ENCODE peak calls at places on chromosomes 1 and 21, in ten cellular contexts. H is LHCN-M2; J is A549; I is activated effector memory CD4-positive, alpha-beta T cell treated with anti-CD3 and anti-CD28 coated beads, Interleukin-2, amount 50 U/mL, for 16 hours; O is EL; E is stimulated activated CD4-positive, alpha-beta T cell treated with anti-CD3 and anti-CD28 coated beads, Interleukin-15, amount 100 ng/mL, for 1 hour; M is brain pericyte; Q is IMR-90; P is OCI-LY7; U is LNCaP clone FGC. K is an unnamed sample.

GRCh38 chr1:25933479-25934365 is 27.5 kb upstream of the STMN1 start:
- DNase-seq in Q (no peak), J (no peak), I (no peak), H (no peak), M (no peak), P (no peak), U (no peak), E (no peak), O (no peak), K (no peak)

GRCh38 chr1:21511579-21512522 is 2.6 kb downstream of the ALPL start:
- DNase-seq in H (peak; percentile 92), U (no peak), I (no peak), O (peak; percentile 90), Q (peak; percentile 96), P (no peak), E (no peak), M (peak; percentile 69), J (no peak), K (no peak)

GRCh38 chr21:23542097-23542496 is 2065.2 kb downstream of the MRPL39 start:
- DNase-seq in O (no peak), E (no peak), Q (no peak), I (no peak), H (no peak), P (no peak), J (no peak), M (no peak), U (no peak), K (no peak)

GRCh38 chr1:226626577-226626956 is 78.0 kb downstream of the STUM start:
- DNase-seq in O (peak; percentile 69), J (peak; percentile 63), H (peak; percentile 60), U (no peak), Q (peak; percentile 59), M (no peak), E (peak; percentile 71), P (peak; percentile 77), I (peak; percentile 93), K (no peak)

GRCh38 chr1:174912243-174912642 is 87.5 kb upstream of the CACYBP start:
- DNase-seq in J (no peak), I (peak; percentile 66), M (no peak), U (no peak), O (no peak), Q (no peak), P (no peak), H (no peak), E (no peak), K (no peak)

GRCh38 chr1:8818325-8818775 is 910 bp upstream of the RERE start:
- DNase-seq in Q (peak; percentile 82), J (no peak), P (no peak), M (peak; percentile 31), E (no peak), H (peak; percentile 76), U (peak; percentile 46), I (peak; percentile 63), O (peak; percentile 75), K (no peak)

GRCh38 chr1:204232530-204232929 is 18.7 kb upstream of the GOLT1A start:
- DNase-seq in I (no peak), Q (peak; percentile 71), M (no peak), P (no peak), U (no peak), E (no peak), H (peak; percentile 17), O (peak; percentile 48), J (no peak), K (no peak)

GRCh38 chr1:203124546-203125317 is 2.8 kb upstream of the ADORA1 start:
- DNase-seq in E (no peak), P (no peak), Q (peak; percentile 34), M (no peak), U (no peak), H (peak; percentile 58), J (no peak), O (peak; percentile 38), I (peak; percentile 36), K (no peak)

GRCh38 chr1:41728403-41729202 is 190.1 kb downstream of the HIVEP3 start:
- DNase-seq in U (no peak), M (no peak), P (peak; percentile 33), Q (no peak), I (peak; percentile 79), O (no peak), J (no peak), H (peak; percentile 56), E (no peak), K (no peak)

GRCh38 chr1:175978926-175979325 is 228.2 kb downstream of the COP1 start:
- DNase-seq in Q (peak; percentile 4), M (no peak), E (no peak), I (no peak), U (no peak), H (peak; percentile 62), P (no peak), J (no peak), O (no peak), K (no peak)

GRCh38 chr1:83671586-83671985 is 327.3 kb downstream of the TTLL7 start:
- DNase-seq in I (no peak), H (no peak), E (no peak), U (peak; percentile 80), O (no peak), J (no peak), Q (no peak), M (no peak), P (no peak), K (no peak)

K was measured in esophagus squamous epithelium.